ENCODE peak calls at places on chromosomes 13 and 19, in seven cellular contexts. J is IMR-90, R is thoracic aorta, A is ascending aorta, W is H1, T is GM23338, Y is K562. G is an unnamed sample. For H3K4me1 and H3K27me3, the result is how much of the 10 kb centered on the place peaks cover.

GRCh38 chr13:108924154-108924940 is 294.9 kb downstream of the MYO16 start:
- DNase-seq in J (peak), R (no peak), A (no peak), W (no peak), T (no peak), Y (no peak), G (no peak)

GRCh38 chr19:50513746-50514345 is at the start of gene ASPDH:
- DNase-seq in J (no peak), R (no peak), A (no peak), W (no peak), T (no peak), Y (peak), G (no peak)

GRCh38 chr19:51552996-51553725 is 17.9 kb upstream of the ZNF175 start:
- DNase-seq in J (peak), R (no peak), A (no peak), W (peak), T (peak), Y (peak), G (no peak)

GRCh38 chr13:72643339-72643989 is 84.0 kb downstream of the MZT1 start:
- DNase-seq in J (peak), R (no peak), A (no peak), W (peak), T (peak), Y (peak), G (no peak)

GRCh38 chr13:30927595-30927994 is 4.9 kb upstream of the TEX26 start:
- DNase-seq in J (no peak), R (no peak), A (no peak), W (no peak), T (no peak), Y (no peak), G (no peak)

GRCh38 chr13:37608750-37609339 is 10.3 kb upstream of the POSTN start:
- DNase-seq in J (no peak), R (no peak), A (no peak), W (no peak), T (no peak), Y (no peak), G (no peak)

GRCh38 chr13:47146991-47147783 is 250.3 kb upstream of the HTR2A start:
- DNase-seq in J (no peak), R (no peak), A (no peak), W (no peak), T (no peak), Y (no peak), G (no peak)

GRCh38 chr19:29843180-29844051 is 31.6 kb downstream of the CCNE1 start:
- DNase-seq in J (no peak), R (no peak), A (no peak), W (peak), T (peak), Y (peak), G (no peak)

GRCh38 chr13:106242554-106242953 is 292.9 kb downstream of the EFNB2 start:
- DNase-seq in J (no peak), R (no peak), A (no peak), W (no peak), T (no peak), Y (no peak), G (no peak)

GRCh38 chr19:3108775-3109174 is 14.6 kb downstream of the GNA11 start:
- DNase-seq in J (peak), R (no peak), A (no peak), W (peak), T (peak), Y (peak), G (no peak)

GRCh38 chr19:10259162-10259905 is 7.3 kb downstream of the MRPL4 start:
- DNase-seq in J (peak), R (peak), A (peak), W (peak), T (peak), Y (peak), G (peak)

GRCh38 chr19:531753-532571 is at the start of gene CDC34:
- DNase-seq in J (no peak), R (no peak), A (no peak), W (no peak), T (no peak), Y (no peak), G (no peak)

GRCh38 chr19:42281175-42282035 is 12.4 kb downstream of the CIC start:
- DNase-seq in J (peak), R (no peak), A (no peak), W (peak), T (peak), Y (peak), G (peak)

GRCh38 chr13:37109080-37109678 is 3.7 kb upstream of the CSNK1A1L start:
- DNase-seq in J (peak), R (no peak), A (no peak), W (no peak), T (peak), Y (peak), G (no peak)

GRCh38 chr13:112447761-112448603 is 71.8 kb downstream of the SPACA7 start:
- DNase-seq in J (no peak), R (no peak), A (no peak), W (no peak), T (no peak), Y (no peak), G (no peak)

GRCh38 chr13:48551329-48551728 is 18.4 kb upstream of the RCBTB2 start:
- DNase-seq in J (no peak), R (no peak), A (no peak), W (no peak), T (peak), Y (no peak), G (no peak)

GRCh38 chr19:2047449-2048103 is 3.5 kb downstream of the MKNK2 start:
- DNase-seq in J (no peak), R (no peak), A (no peak), W (no peak), T (no peak), Y (no peak), G (no peak)

GRCh38 chr19:17155251-17155650 is 59.9 kb upstream of the USE1 start:
- DNase-seq in J (no peak), R (no peak), A (no peak), W (no peak), T (no peak), Y (no peak), G (no peak)

GRCh38 chr19:46466536-46467199 is 4.7 kb downstream of the PNMA8A start:
- DNase-seq in J (peak), R (no peak), A (no peak), W (no peak), T (no peak), Y (no peak), G (no peak)

GRCh38 chr19:42051166-42052115 is 18.6 kb downstream of the GRIK5 start:
- DNase-seq in J (no peak), R (no peak), A (no peak), W (no peak), T (peak), Y (no peak), G (no peak)

GRCh38 chr19:15218501-15218900 is 13.7 kb downstream of the EPHX3 start:
- DNase-seq in J (no peak), R (no peak), A (no peak), W (no peak), T (no peak), Y (peak), G (no peak)

GRCh38 chr13:31675521-31675953 is 63.8 kb upstream of the RXFP2 start:
- DNase-seq in J (no peak), R (no peak), A (no peak), W (no peak), T (no peak), Y (no peak), G (no peak)

GRCh38 chr13:42996584-42996983 is 4.5 kb upstream of the EPSTI1 start:
- DNase-seq in J (peak), R (no peak), A (no peak), W (no peak), T (no peak), Y (no peak), G (no peak)

GRCh38 chr13:21016487-21016886 is 44.9 kb downstream of the LATS2 start:
- DNase-seq in J (no peak), R (no peak), A (no peak), W (no peak), T (no peak), Y (no peak), G (no peak)

GRCh38 chr19:44878119-44878865 is 12.8 kb upstream of the TOMM40 start:
- DNase-seq in J (no peak), R (no peak), A (no peak), W (no peak), T (no peak), Y (no peak), G (no peak)

GRCh38 chr19:5823579-5824281 is 15.8 kb downstream of the FUT6 start:
- DNase-seq in J (no peak), R (no peak), A (no peak), W (peak), T (peak), Y (peak), G (no peak)

GRCh38 chr13:58324130-58324529 is 692.6 kb downstream of the PCDH17 start:
- DNase-seq in J (no peak), R (no peak), A (no peak), W (no peak), T (no peak), Y (no peak), G (no peak)

GRCh38 chr19:35571406-35571965 is 8.0 kb upstream of the ATP4A start:
- DNase-seq in J (no peak), R (no peak), A (no peak), W (no peak), T (no peak), Y (no peak), G (no peak)
- H3K4me1 ChIP-seq in J (under half), R (under half), A (under half), W (under half), T (under half), Y (under half), G (under half)

GRCh38 chr19:19566306-19566705 is 28.2 kb downstream of the CILP2 start:
- DNase-seq in J (peak), R (no peak), A (no peak), W (no peak), T (no peak), Y (no peak), G (no peak)

GRCh38 chr19:19563348-19563848 is 25.3 kb downstream of the CILP2 start:
- DNase-seq in J (no peak), R (no peak), A (no peak), W (no peak), T (no peak), Y (no peak), G (no peak)

GRCh38 chr19:19561946-19562664 is 24.0 kb downstream of the CILP2 start:
- DNase-seq in J (no peak), R (no peak), A (no peak), W (no peak), T (no peak), Y (no peak), G (no peak)

GRCh38 chr19:19559942-19560341 is 21.9 kb downstream of the CILP2 start:
- DNase-seq in J (no peak), R (no peak), A (no peak), W (no peak), T (no peak), Y (no peak), G (no peak)

GRCh38 chr19:19562665-19563347 is 24.7 kb downstream of the CILP2 start:
- DNase-seq in J (no peak), R (no peak), A (no peak), W (peak), T (peak), Y (peak), G (no peak)
- TF ChIP-seq CTCF in J (no peak), R (no peak), A (no peak), W (peak), T (peak), Y (peak), G (no peak)

GRCh38 chr13:35475960-35476943 is at the start of gene MAB21L1:
- DNase-seq in J (peak), R (no peak), A (no peak), W (peak), T (peak), Y (no peak), G (peak)
- H3K27me3 ChIP-seq in J (half or more), R (under half), A (under half), W (under half), T (half or more), Y (under half), G (under half)

GRCh38 chr13:97211986-97212385 is 10.1 kb upstream of the MBNL2 start:
- DNase-seq in J (no peak), R (no peak), A (no peak), W (no peak), T (no peak), Y (no peak), G (no peak)
- H3K4me1 ChIP-seq in J (under half), R (under half), A (under half), W (under half), T (under half), Y (under half), G (under half)

GRCh38 chr13:65240773-65241172 is 1989.4 kb downstream of the PCDH9 start:
- DNase-seq in J (no peak), R (no peak), A (no peak), W (no peak), T (no peak), Y (no peak), G (no peak)
- TF ChIP-seq CTCF in J (no peak), R (no peak), A (no peak), W (no peak), T (no peak), Y (no peak), G (no peak)

G was measured in breast epithelium.